ENCODE peak calls at places on chromosomes 12 and 14, in six cellular contexts. One of them, this sample, is unnamed.

GRCh38 chr12:46292754-46293402 is 24.0 kb upstream of the SLC38A1 start:
- DNase-seq in stimulated activated CD4-positive, alpha-beta T cell treated with anti-CD3 and anti-CD28 coated beads, Interleukin-4, amount 100 ng/mL, for 48 hours: no peak
- DNase-seq in T47D: no peak
- DNase-seq in Ammon's horn: no peak
- DNase-seq in stromal cell of bone marrow: no peak
- DNase-seq in astrocyte of the spinal cord: no peak
- DNase-seq in this sample: no peak

GRCh38 chr12:101759396-101760047 is 20.3 kb upstream of the SYCP3 start:
- DNase-seq in Ammon's horn: no peak
- DNase-seq in stromal cell of bone marrow: peak
- DNase-seq in stimulated activated CD4-positive, alpha-beta T cell treated with anti-CD3 and anti-CD28 coated beads, Interleukin-4, amount 100 ng/mL, for 48 hours: no peak
- DNase-seq in astrocyte of the spinal cord: peak
- DNase-seq in T47D: peak
- DNase-seq in this sample: peak

GRCh38 chr12:89636054-89636775 is 72.4 kb downstream of the ATP2B1 start:
- DNase-seq in astrocyte of the spinal cord: peak
- DNase-seq in stromal cell of bone marrow: no peak
- DNase-seq in T47D: no peak
- DNase-seq in stimulated activated CD4-positive, alpha-beta T cell treated with anti-CD3 and anti-CD28 coated beads, Interleukin-4, amount 100 ng/mL, for 48 hours: no peak
- DNase-seq in Ammon's horn: no peak
- DNase-seq in this sample: no peak

GRCh38 chr14:63435838-63436237 is 107.3 kb downstream of the PPP2R5E start:
- DNase-seq in astrocyte of the spinal cord: peak
- DNase-seq in T47D: no peak
- DNase-seq in Ammon's horn: peak
- DNase-seq in stromal cell of bone marrow: peak
- DNase-seq in stimulated activated CD4-positive, alpha-beta T cell treated with anti-CD3 and anti-CD28 coated beads, Interleukin-4, amount 100 ng/mL, for 48 hours: no peak
- DNase-seq in this sample: no peak

GRCh38 chr12:19227880-19228210 is 98.3 kb downstream of the PLEKHA5 start:
- DNase-seq in stimulated activated CD4-positive, alpha-beta T cell treated with anti-CD3 and anti-CD28 coated beads, Interleukin-4, amount 100 ng/mL, for 48 hours: no peak
- DNase-seq in stromal cell of bone marrow: no peak
- DNase-seq in Ammon's horn: no peak
- DNase-seq in T47D: no peak
- DNase-seq in astrocyte of the spinal cord: no peak
- DNase-seq in this sample: no peak

GRCh38 chr14:61950340-61950739 is 188.1 kb downstream of the SNAPC1 start:
- DNase-seq in stromal cell of bone marrow: no peak
- DNase-seq in astrocyte of the spinal cord: no peak
- DNase-seq in Ammon's horn: peak
- DNase-seq in T47D: no peak
- DNase-seq in stimulated activated CD4-positive, alpha-beta T cell treated with anti-CD3 and anti-CD28 coated beads, Interleukin-4, amount 100 ng/mL, for 48 hours: no peak
- DNase-seq in this sample: no peak

GRCh38 chr12:68611094-68611818 is 557 bp downstream of the RAP1B start:
- DNase-seq in stimulated activated CD4-positive, alpha-beta T cell treated with anti-CD3 and anti-CD28 coated beads, Interleukin-4, amount 100 ng/mL, for 48 hours: peak
- DNase-seq in T47D: peak
- DNase-seq in astrocyte of the spinal cord: peak
- DNase-seq in Ammon's horn: peak
- DNase-seq in stromal cell of bone marrow: peak
- DNase-seq in this sample: peak

GRCh38 chr14:61505815-61506809 is 184.7 kb downstream of the PRKCH start:
- DNase-seq in T47D: no peak
- DNase-seq in stimulated activated CD4-positive, alpha-beta T cell treated with anti-CD3 and anti-CD28 coated beads, Interleukin-4, amount 100 ng/mL, for 48 hours: no peak
- DNase-seq in Ammon's horn: no peak
- DNase-seq in astrocyte of the spinal cord: peak
- DNase-seq in stromal cell of bone marrow: peak
- DNase-seq in this sample: no peak

GRCh38 chr12:115871714-115872113 is 405.8 kb downstream of the MED13L start:
- DNase-seq in stimulated activated CD4-positive, alpha-beta T cell treated with anti-CD3 and anti-CD28 coated beads, Interleukin-4, amount 100 ng/mL, for 48 hours: no peak
- DNase-seq in T47D: no peak
- DNase-seq in Ammon's horn: no peak
- DNase-seq in astrocyte of the spinal cord: peak
- DNase-seq in stromal cell of bone marrow: peak
- DNase-seq in this sample: peak

GRCh38 chr14:52977798-52978197 is 26.9 kb upstream of the FERMT2 start:
- DNase-seq in stromal cell of bone marrow: no peak
- DNase-seq in stimulated activated CD4-positive, alpha-beta T cell treated with anti-CD3 and anti-CD28 coated beads, Interleukin-4, amount 100 ng/mL, for 48 hours: no peak
- DNase-seq in astrocyte of the spinal cord: peak
- DNase-seq in Ammon's horn: no peak
- DNase-seq in T47D: no peak
- DNase-seq in this sample: no peak

GRCh38 chr14:52391866-52392600 is 77.9 kb downstream of the PTGER2 start:
- DNase-seq in stimulated activated CD4-positive, alpha-beta T cell treated with anti-CD3 and anti-CD28 coated beads, Interleukin-4, amount 100 ng/mL, for 48 hours: no peak
- DNase-seq in stromal cell of bone marrow: peak
- DNase-seq in Ammon's horn: no peak
- DNase-seq in astrocyte of the spinal cord: peak
- DNase-seq in T47D: no peak
- DNase-seq in this sample: peak

GRCh38 chr14:61438860-61439765 is 117.7 kb downstream of the PRKCH start:
- DNase-seq in stimulated activated CD4-positive, alpha-beta T cell treated with anti-CD3 and anti-CD28 coated beads, Interleukin-4, amount 100 ng/mL, for 48 hours: no peak
- DNase-seq in Ammon's horn: peak
- DNase-seq in stromal cell of bone marrow: peak
- DNase-seq in astrocyte of the spinal cord: peak
- DNase-seq in T47D: peak
- DNase-seq in this sample: peak

GRCh38 chr14:63940387-63940786 is 87.6 kb downstream of the SYNE2 start:
- DNase-seq in Ammon's horn: no peak
- DNase-seq in stimulated activated CD4-positive, alpha-beta T cell treated with anti-CD3 and anti-CD28 coated beads, Interleukin-4, amount 100 ng/mL, for 48 hours: no peak
- DNase-seq in T47D: no peak
- DNase-seq in astrocyte of the spinal cord: no peak
- DNase-seq in stromal cell of bone marrow: no peak
- DNase-seq in this sample: no peak

GRCh38 chr12:55771736-55772135 is 28.8 kb downstream of the GDF11 start:
- DNase-seq in stimulated activated CD4-positive, alpha-beta T cell treated with anti-CD3 and anti-CD28 coated beads, Interleukin-4, amount 100 ng/mL, for 48 hours: no peak
- DNase-seq in Ammon's horn: no peak
- DNase-seq in T47D: no peak
- DNase-seq in astrocyte of the spinal cord: no peak
- DNase-seq in stromal cell of bone marrow: no peak
- DNase-seq in this sample: no peak

GRCh38 chr12:70487440-70487839 is 121.3 kb downstream of the KCNMB4 start:
- DNase-seq in T47D: no peak
- DNase-seq in stimulated activated CD4-positive, alpha-beta T cell treated with anti-CD3 and anti-CD28 coated beads, Interleukin-4, amount 100 ng/mL, for 48 hours: no peak
- DNase-seq in Ammon's horn: no peak
- DNase-seq in stromal cell of bone marrow: no peak
- DNase-seq in astrocyte of the spinal cord: no peak
- DNase-seq in this sample: no peak

GRCh38 chr12:6230321-6231110 is 30.3 kb downstream of the CD9 start:
- DNase-seq in Ammon's horn: peak
- DNase-seq in T47D: no peak
- DNase-seq in stromal cell of bone marrow: no peak
- DNase-seq in stimulated activated CD4-positive, alpha-beta T cell treated with anti-CD3 and anti-CD28 coated beads, Interleukin-4, amount 100 ng/mL, for 48 hours: peak
- DNase-seq in astrocyte of the spinal cord: peak
- DNase-seq in this sample: no peak

GRCh38 chr12:107275530-107275929 is 182.2 kb upstream of the CRY1 start:
- DNase-seq in astrocyte of the spinal cord: no peak
- DNase-seq in stromal cell of bone marrow: no peak
- DNase-seq in Ammon's horn: no peak
- DNase-seq in stimulated activated CD4-positive, alpha-beta T cell treated with anti-CD3 and anti-CD28 coated beads, Interleukin-4, amount 100 ng/mL, for 48 hours: no peak
- DNase-seq in T47D: no peak
- DNase-seq in this sample: no peak

This sample was measured in H54.